ENCODE peak calls at places on chromosomes 1 and 21, in four cellular contexts. One of them, this sample, is unnamed.

GRCh38 chr1:230825804-230826160 is 42.5 kb downstream of the C1orf198 start:
- DNase-seq in SK-N-SH: no peak
- DNase-seq in GM12878: no peak
- DNase-seq in HepG2: no peak
- DNase-seq in this sample: no peak

GRCh38 chr1:117981455-117982192 is 52.1 kb downstream of the WDR3 start:
- DNase-seq in GM12878: no peak
- DNase-seq in HepG2: no peak
- DNase-seq in SK-N-SH: no peak
- DNase-seq in this sample: no peak

GRCh38 chr1:51946300-51946699 is 44.2 kb downstream of the RAB3B start:
- DNase-seq in GM12878: no peak
- DNase-seq in HepG2: no peak
- DNase-seq in SK-N-SH: no peak
- DNase-seq in this sample: no peak

GRCh38 chr1:180863158-180863775 is 49.4 kb upstream of the KIAA1614 start:
- DNase-seq in SK-N-SH: peak; percentile 34
- DNase-seq in HepG2: peak; percentile 31
- DNase-seq in GM12878: no peak
- DNase-seq in this sample: peak; percentile 30

GRCh38 chr1:47850451-47850850 is 146.7 kb downstream of the TRABD2B start:
- DNase-seq in HepG2: no peak
- DNase-seq in SK-N-SH: no peak
- DNase-seq in GM12878: no peak
- DNase-seq in this sample: no peak

GRCh38 chr1:10516925-10517676 is 42.4 kb downstream of the PEX14 start:
- DNase-seq in HepG2: no peak
- DNase-seq in SK-N-SH: no peak
- DNase-seq in GM12878: no peak
- DNase-seq in this sample: no peak

GRCh38 chr1:99963041-99963795 is 6.6 kb upstream of the SLC35A3 start:
- DNase-seq in GM12878: no peak
- DNase-seq in HepG2: no peak
- DNase-seq in SK-N-SH: no peak
- DNase-seq in this sample: no peak

GRCh38 chr1:98025858-98026257 is 105.0 kb upstream of the DPYD start:
- DNase-seq in HepG2: no peak
- DNase-seq in GM12878: no peak
- DNase-seq in SK-N-SH: no peak
- DNase-seq in this sample: no peak

GRCh38 chr1:86429830-86430229 is 5.9 kb downstream of the CLCA2 start:
- DNase-seq in HepG2: no peak
- DNase-seq in GM12878: no peak
- DNase-seq in SK-N-SH: no peak
- DNase-seq in this sample: no peak

GRCh38 chr1:80846966-80847365 is 953.8 kb upstream of the ADGRL2 start:
- DNase-seq in HepG2: no peak
- DNase-seq in GM12878: no peak
- DNase-seq in SK-N-SH: no peak
- DNase-seq in this sample: no peak

GRCh38 chr1:164841723-164842465 is 282.9 kb downstream of the PBX1 start:
- DNase-seq in GM12878: no peak
- DNase-seq in HepG2: no peak
- DNase-seq in SK-N-SH: no peak
- DNase-seq in this sample: no peak

GRCh38 chr1:231778009-231778719 is 151.6 kb downstream of the DISC1 start:
- DNase-seq in SK-N-SH: no peak
- DNase-seq in GM12878: no peak
- DNase-seq in HepG2: no peak
- DNase-seq in this sample: no peak

GRCh38 chr1:43536196-43536863 is 5.6 kb downstream of the PTPRF start:
- DNase-seq in HepG2: no peak
- DNase-seq in GM12878: no peak
- DNase-seq in SK-N-SH: no peak
- DNase-seq in this sample: no peak

GRCh38 chr21:16742116-16742515 is 770.7 kb upstream of the CXADR start:
- DNase-seq in SK-N-SH: no peak
- DNase-seq in HepG2: no peak
- DNase-seq in GM12878: no peak
- DNase-seq in this sample: no peak

GRCh38 chr1:8255712-8256111 is 62.2 kb upstream of the SLC45A1 start:
- DNase-seq in GM12878: no peak
- DNase-seq in HepG2: no peak
- DNase-seq in SK-N-SH: no peak
- DNase-seq in this sample: no peak

GRCh38 chr1:174262747-174263241 is 103.5 kb downstream of the RABGAP1L start:
- DNase-seq in GM12878: peak; percentile 11
- DNase-seq in HepG2: peak; percentile 46
- DNase-seq in SK-N-SH: peak; percentile 62
- DNase-seq in this sample: peak; percentile 53

GRCh38 chr1:60227581-60228252 is 154.1 kb upstream of the C1orf87 start:
- DNase-seq in GM12878: no peak
- DNase-seq in SK-N-SH: no peak
- DNase-seq in HepG2: no peak
- DNase-seq in this sample: no peak

GRCh38 chr1:118366296-118366695 is 181.3 kb upstream of the SPAG17 start:
- DNase-seq in SK-N-SH: no peak
- DNase-seq in GM12878: no peak
- DNase-seq in HepG2: no peak
- DNase-seq in this sample: no peak

GRCh38 chr1:9822490-9822889 is 1.3 kb downstream of the CLSTN1 start:
- DNase-seq in HepG2: no peak
- DNase-seq in SK-N-SH: no peak
- DNase-seq in GM12878: no peak
- DNase-seq in this sample: no peak

GRCh38 chr1:243596441-243597183 is 253.4 kb downstream of the AKT3 start:
- DNase-seq in GM12878: peak; percentile 76
- DNase-seq in HepG2: no peak
- DNase-seq in SK-N-SH: no peak
- DNase-seq in this sample: no peak

DNA sequence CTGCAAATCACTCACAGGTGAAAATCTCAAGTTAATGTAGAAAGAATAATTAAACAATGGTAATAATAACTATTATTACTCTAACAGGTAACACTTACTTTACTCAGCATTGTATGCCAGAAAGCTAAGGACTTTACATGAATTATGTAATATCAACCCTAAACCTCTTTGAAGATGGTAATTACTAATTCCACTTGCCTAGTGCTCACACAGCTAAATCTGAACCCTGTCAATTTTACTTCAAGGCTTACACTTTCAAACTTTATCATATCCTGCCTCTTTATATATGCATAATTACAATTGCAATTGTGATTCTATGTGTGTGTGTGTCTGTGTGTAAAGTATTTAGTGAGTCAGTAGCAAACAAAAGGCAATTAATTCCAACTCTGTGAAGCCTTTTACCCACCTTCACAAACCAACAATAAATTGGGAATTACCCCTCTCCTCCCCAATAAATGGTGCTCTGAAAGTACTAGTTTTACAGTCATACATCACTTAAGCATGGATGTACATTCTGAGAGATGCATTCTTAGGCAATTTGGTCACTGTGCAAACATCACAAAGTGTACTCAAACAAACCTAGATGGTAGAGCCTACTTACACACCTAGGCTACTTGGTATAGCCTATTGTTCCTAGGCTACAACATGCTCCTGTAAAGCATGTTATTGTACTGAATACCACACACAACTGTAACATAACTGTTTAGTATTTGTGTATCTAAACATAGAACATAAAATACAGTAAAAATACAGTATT is 5.9 kb downstream of the ZNF644 start:
- DNase-seq in HepG2: peak; percentile 90
- DNase-seq in GM12878: no peak
- DNase-seq in SK-N-SH: no peak
- DNase-seq in this sample: no peak
- TF ChIP-seq PBX3 in HepG2: no peak
- TF ChIP-seq PBX3 in GM12878: no peak
- TF ChIP-seq PBX3 in SK-N-SH: no peak
- TF ChIP-seq PBX3 in this sample: no peak

DNA sequence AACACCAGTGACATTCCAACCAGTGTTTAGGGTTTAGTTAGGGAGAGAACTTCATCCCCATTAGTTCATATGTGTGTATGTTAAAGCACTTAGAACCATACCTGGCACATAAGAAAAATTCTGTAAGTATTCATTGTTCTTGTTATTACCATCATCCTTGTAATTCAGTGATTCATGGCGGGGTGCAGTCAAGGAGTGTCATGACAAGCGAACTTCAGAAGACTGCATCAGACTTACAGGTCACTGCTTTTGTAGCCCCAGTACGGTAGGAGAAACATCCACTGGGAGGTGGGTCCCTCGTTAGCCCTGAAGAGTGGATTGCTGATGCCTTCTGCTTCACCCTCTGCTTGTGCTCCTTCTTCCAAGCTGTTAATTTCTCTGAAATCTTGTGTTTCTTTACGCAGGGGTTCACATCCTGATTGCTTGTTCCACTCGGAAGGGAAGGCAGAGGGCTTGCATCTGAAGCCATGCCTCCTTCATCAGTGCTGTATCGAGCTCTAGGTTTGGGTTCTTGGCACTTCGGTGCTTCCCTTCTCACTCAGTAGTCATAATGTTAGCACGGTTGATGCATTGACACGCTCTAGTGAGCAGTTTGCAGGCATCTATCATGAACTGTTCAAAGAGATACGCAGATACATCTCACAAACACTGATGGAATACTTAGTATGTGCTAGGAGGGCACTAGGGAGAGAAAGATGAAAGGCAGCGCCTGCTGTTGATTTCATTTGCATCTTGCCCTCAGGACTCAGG is 108.3 kb downstream of the KIF26B start:
- DNase-seq in GM12878: no peak
- DNase-seq in SK-N-SH: no peak
- DNase-seq in HepG2: no peak
- DNase-seq in this sample: no peak
- TF ChIP-seq CHD2 in GM12878: no peak
- TF ChIP-seq CHD2 in SK-N-SH: no peak
- TF ChIP-seq CHD2 in HepG2: no peak
- TF ChIP-seq CHD2 in this sample: no peak

DNA sequence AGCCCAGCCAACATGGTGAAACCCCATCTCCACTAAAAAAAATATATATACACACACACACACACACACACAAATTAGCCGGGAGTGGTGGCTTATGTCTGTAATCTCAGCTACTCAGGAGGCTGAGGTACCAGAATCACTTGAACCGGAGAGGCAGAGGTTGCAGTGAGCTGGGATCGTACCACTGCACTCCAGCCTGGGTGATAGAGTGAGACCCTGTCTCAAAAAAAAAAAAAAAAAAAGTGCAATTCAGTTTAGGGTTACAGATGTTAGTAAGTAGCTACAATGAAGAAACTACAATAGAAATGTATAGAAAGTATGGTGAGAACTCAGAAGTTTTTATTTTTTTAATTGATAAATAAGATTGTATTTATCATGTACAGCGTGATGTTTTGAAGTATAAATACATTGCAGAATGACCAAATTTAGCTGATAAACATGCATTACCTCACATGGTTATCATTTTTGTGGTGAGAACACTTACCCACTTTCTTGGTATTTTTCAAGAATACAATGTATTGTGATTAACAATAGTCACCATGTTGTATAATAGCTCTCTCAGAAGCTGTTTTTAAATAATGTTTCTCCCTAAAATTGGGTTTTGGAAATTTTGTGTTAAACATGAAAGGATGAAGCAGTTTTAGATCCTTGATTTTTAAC is 17.9 kb downstream of the KDM1A start:
- DNase-seq in HepG2: no peak
- DNase-seq in GM12878: no peak
- DNase-seq in SK-N-SH: no peak
- DNase-seq in this sample: no peak
- TF ChIP-seq PBX3 in HepG2: no peak
- TF ChIP-seq PBX3 in GM12878: no peak
- TF ChIP-seq PBX3 in SK-N-SH: no peak
- TF ChIP-seq PBX3 in this sample: no peak

GRCh38 chr1:22329171-22329540 is 122.5 kb upstream of the ZBTB40 start:
- DNase-seq in HepG2: no peak
- DNase-seq in SK-N-SH: peak; percentile 49
- DNase-seq in GM12878: no peak
- DNase-seq in this sample: no peak
- TF ChIP-seq CHD2 in HepG2: no peak
- TF ChIP-seq CHD2 in SK-N-SH: no peak
- TF ChIP-seq CHD2 in GM12878: no peak
- TF ChIP-seq CHD2 in this sample: no peak

GRCh38 chr21:35020446-35020845 is 28.7 kb downstream of the RUNX1 start:
- DNase-seq in GM12878: no peak
- DNase-seq in SK-N-SH: no peak
- DNase-seq in HepG2: no peak
- DNase-seq in this sample: no peak

GRCh38 chr21:35023396-35024070 is 25.6 kb downstream of the RUNX1 start:
- DNase-seq in SK-N-SH: no peak
- DNase-seq in HepG2: peak; percentile 95
- DNase-seq in GM12878: no peak
- DNase-seq in this sample: no peak

GRCh38 chr21:35019631-35020032 is 29.5 kb downstream of the RUNX1 start:
- DNase-seq in GM12878: no peak
- DNase-seq in SK-N-SH: no peak
- DNase-seq in HepG2: peak; percentile 94
- DNase-seq in this sample: peak; percentile 37

GRCh38 chr21:35021546-35021945 is 27.6 kb downstream of the RUNX1 start:
- DNase-seq in HepG2: no peak
- DNase-seq in SK-N-SH: no peak
- DNase-seq in GM12878: no peak
- DNase-seq in this sample: no peak

DNA sequence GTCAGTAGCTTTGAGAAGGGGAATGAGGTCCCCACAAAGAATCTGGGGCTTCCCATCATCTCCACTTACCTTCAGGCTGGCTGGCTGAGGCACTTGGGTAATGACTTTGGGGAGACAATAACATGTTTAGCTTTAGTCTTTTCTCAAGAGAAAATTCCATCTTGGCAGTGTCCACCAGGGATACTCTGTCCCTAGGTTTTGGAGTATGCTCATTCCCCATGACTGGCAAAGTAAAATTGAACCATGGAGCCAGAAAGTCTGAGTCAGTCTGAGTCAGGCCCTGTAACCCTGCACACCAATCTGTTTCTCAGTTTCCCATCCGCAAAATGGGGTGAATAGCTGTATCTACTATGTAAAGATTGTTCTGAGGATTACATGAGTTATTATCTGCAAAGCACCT is 28.2 kb downstream of the RUNX1 start:
- DNase-seq in GM12878: no peak
- DNase-seq in SK-N-SH: no peak
- DNase-seq in HepG2: no peak
- DNase-seq in this sample: no peak
- TF ChIP-seq PBX3 in GM12878: no peak
- TF ChIP-seq PBX3 in SK-N-SH: no peak
- TF ChIP-seq PBX3 in HepG2: no peak
- TF ChIP-seq PBX3 in this sample: no peak

This sample was measured in A549.